ENCODE peak calls at places on chromosome 18, in six cellular contexts. One of them, this sample, is unnamed.
A peak's percentile ranks its signal among the peaks of the same experiment; 100 is the strongest.

GRCh38 chr18:59067873-59068272 is 71.8 kb upstream of the SEC11C start:
- DNase-seq in NB4: peak; percentile 16
- DNase-seq in neural progenitor cell: peak; percentile 30
- DNase-seq in mammary epithelial cell: no peak
- DNase-seq in midbrain: no peak
- DNase-seq in sciatic nerve: no peak
- DNase-seq in this sample: no peak

GRCh38 chr18:6960124-6960523 is 157.5 kb downstream of the LAMA1 start:
- DNase-seq in NB4: no peak
- DNase-seq in neural progenitor cell: no peak
- DNase-seq in mammary epithelial cell: no peak
- DNase-seq in midbrain: no peak
- DNase-seq in sciatic nerve: no peak
- DNase-seq in this sample: no peak

GRCh38 chr18:23822590-23823385 is 133.5 kb downstream of the LAMA3 start:
- DNase-seq in NB4: no peak
- DNase-seq in neural progenitor cell: no peak
- DNase-seq in mammary epithelial cell: peak; percentile 70
- DNase-seq in midbrain: no peak
- DNase-seq in sciatic nerve: no peak
- DNase-seq in this sample: no peak

GRCh38 chr18:8632386-8632785 is 23.1 kb downstream of the RAB12 start:
- DNase-seq in NB4: no peak
- DNase-seq in neural progenitor cell: no peak
- DNase-seq in mammary epithelial cell: no peak
- DNase-seq in midbrain: no peak
- DNase-seq in sciatic nerve: no peak
- DNase-seq in this sample: no peak

GRCh38 chr18:62812891-62813290 is 97.5 kb downstream of the PHLPP1 start:
- DNase-seq in NB4: no peak
- DNase-seq in neural progenitor cell: no peak
- DNase-seq in mammary epithelial cell: no peak
- DNase-seq in midbrain: no peak
- DNase-seq in sciatic nerve: no peak
- DNase-seq in this sample: no peak

GRCh38 chr18:48656582-48656981 is 117.8 kb downstream of the CTIF start:
- DNase-seq in NB4: no peak
- DNase-seq in neural progenitor cell: peak; percentile 42
- DNase-seq in mammary epithelial cell: no peak
- DNase-seq in midbrain: no peak
- DNase-seq in sciatic nerve: no peak
- DNase-seq in this sample: no peak

GRCh38 chr18:77478619-77479018 is 229.0 kb downstream of the GALR1 start:
- DNase-seq in NB4: peak; percentile 76
- DNase-seq in neural progenitor cell: no peak
- DNase-seq in mammary epithelial cell: no peak
- DNase-seq in midbrain: no peak
- DNase-seq in sciatic nerve: no peak
- DNase-seq in this sample: no peak

GRCh38 chr18:67864677-67865340 is 348.3 kb upstream of the DSEL start:
- DNase-seq in NB4: no peak
- DNase-seq in neural progenitor cell: peak; percentile 5
- DNase-seq in mammary epithelial cell: peak; percentile 5
- DNase-seq in midbrain: no peak
- DNase-seq in sciatic nerve: no peak
- DNase-seq in this sample: no peak

GRCh38 chr18:24878289-24878688 is 417.9 kb downstream of the HRH4 start:
- DNase-seq in NB4: peak; percentile 40
- DNase-seq in neural progenitor cell: peak; percentile 53
- DNase-seq in mammary epithelial cell: peak; percentile 8
- DNase-seq in midbrain: peak; percentile 80
- DNase-seq in sciatic nerve: no peak
- DNase-seq in this sample: no peak

GRCh38 chr18:51383116-51383515 is 185.6 kb upstream of the MEX3C start:
- DNase-seq in NB4: no peak
- DNase-seq in neural progenitor cell: no peak
- DNase-seq in mammary epithelial cell: no peak
- DNase-seq in midbrain: no peak
- DNase-seq in sciatic nerve: no peak
- DNase-seq in this sample: no peak

GRCh38 chr18:12307871-12308385 is at the start of gene TUBB6:
- DNase-seq in NB4: peak; percentile 92
- DNase-seq in neural progenitor cell: peak; percentile 86
- DNase-seq in mammary epithelial cell: peak; percentile 82
- DNase-seq in midbrain: no peak
- DNase-seq in sciatic nerve: peak; percentile 85
- DNase-seq in this sample: no peak

This sample was measured in C1 segment of cervical spinal cord.